ENCODE peak calls at places on chromosomes 1 and 21, in nine cellular contexts. M is sigmoid colon, D is GM12878, T is gastrocnemius medialis, L is stomach, K is AG04449, C is chondrocyte, W is progenitor cell of endocrine pancreas, A is SK-N-SH. R is an unnamed sample.

GRCh38 chr1:229253170-229253974 is 17.5 kb upstream of the RAB4A start:
- DNase-seq in M (no peak), D (no peak), T (no peak), L (no peak), K (no peak), C (no peak), W (peak), A (peak), R (no peak)

GRCh38 chr1:93814059-93814794 is 64.8 kb downstream of the DNTTIP2 start:
- DNase-seq in M (peak), D (peak), T (peak), L (peak), K (no peak), C (no peak), W (peak), A (peak), R (peak)

GRCh38 chr21:35423694-35424093 is 374.6 kb upstream of the RUNX1 start:
- DNase-seq in M (no peak), D (no peak), T (no peak), L (no peak), K (peak), C (no peak), W (no peak), A (no peak), R (no peak)

GRCh38 chr1:66303646-66304045 is 230.3 kb upstream of the SGIP1 start:
- DNase-seq in M (no peak), D (no peak), T (peak), L (no peak), K (no peak), C (no peak), W (no peak), A (no peak), R (no peak)

GRCh38 chr1:24899581-24900485 is 30.2 kb downstream of the RUNX3 start:
- DNase-seq in M (no peak), D (no peak), T (no peak), L (no peak), K (no peak), C (peak), W (no peak), A (no peak), R (peak)

GRCh38 chr1:165900576-165901380 is 73.4 kb downstream of the UCK2 start:
- DNase-seq in M (no peak), D (no peak), T (no peak), L (peak), K (no peak), C (no peak), W (no peak), A (no peak), R (no peak)

GRCh38 chr1:179058343-179059184 is 23.3 kb upstream of the TOR3A start:
- DNase-seq in M (no peak), D (no peak), T (no peak), L (no peak), K (peak), C (no peak), W (no peak), A (no peak), R (no peak)

GRCh38 chr1:32830092-32830852 is 12.8 kb downstream of the S100PBP start:
- DNase-seq in M (no peak), D (no peak), T (no peak), L (no peak), K (no peak), C (no peak), W (no peak), A (no peak), R (no peak)

GRCh38 chr1:18549131-18549530 is 68.4 kb downstream of the KLHDC7A start:
- DNase-seq in M (no peak), D (no peak), T (no peak), L (no peak), K (no peak), C (no peak), W (no peak), A (no peak), R (no peak)

GRCh38 chr1:214372092-214372491 is 91.1 kb downstream of the SMYD2 start:
- DNase-seq in M (no peak), D (no peak), T (no peak), L (no peak), K (no peak), C (no peak), W (no peak), A (no peak), R (no peak)

GRCh38 chr1:39735731-39736130 is 3.0 kb upstream of the PPIE start:
- DNase-seq in M (no peak), D (no peak), T (no peak), L (no peak), K (no peak), C (no peak), W (no peak), A (no peak), R (no peak)

GRCh38 chr1:95233321-95233736 is 681 bp upstream of the RWDD3 start:
- DNase-seq in M (peak), D (no peak), T (peak), L (peak), K (no peak), C (no peak), W (no peak), A (peak), R (no peak)

GRCh38 chr21:45418301-45419071 is 13.5 kb downstream of the COL18A1 start:
- DNase-seq in M (peak), D (no peak), T (no peak), L (no peak), K (no peak), C (peak), W (no peak), A (no peak), R (no peak)

GRCh38 chr1:157404063-157404501 is 148.2 kb downstream of the FCRL5 start:
- DNase-seq in M (no peak), D (no peak), T (no peak), L (no peak), K (no peak), C (no peak), W (no peak), A (no peak), R (no peak)

GRCh38 chr1:51518730-51519047 is 377 bp downstream of the EPS15 start:
- DNase-seq in M (peak), D (no peak), T (no peak), L (peak), K (no peak), C (no peak), W (no peak), A (peak), R (no peak)

GRCh38 chr1:210123383-210123782 is 109.2 kb upstream of the SERTAD4 start:
- DNase-seq in M (no peak), D (no peak), T (no peak), L (no peak), K (no peak), C (no peak), W (no peak), A (peak), R (no peak)

GRCh38 chr1:159161719-159162026 is 9.7 kb upstream of the CADM3 start:
- DNase-seq in M (no peak), D (no peak), T (no peak), L (no peak), K (no peak), C (no peak), W (no peak), A (no peak), R (no peak)

GRCh38 chr1:196403803-196404690 is 204.2 kb downstream of the KCNT2 start:
- DNase-seq in M (no peak), D (no peak), T (no peak), L (no peak), K (no peak), C (no peak), W (no peak), A (no peak), R (no peak)

DNA sequence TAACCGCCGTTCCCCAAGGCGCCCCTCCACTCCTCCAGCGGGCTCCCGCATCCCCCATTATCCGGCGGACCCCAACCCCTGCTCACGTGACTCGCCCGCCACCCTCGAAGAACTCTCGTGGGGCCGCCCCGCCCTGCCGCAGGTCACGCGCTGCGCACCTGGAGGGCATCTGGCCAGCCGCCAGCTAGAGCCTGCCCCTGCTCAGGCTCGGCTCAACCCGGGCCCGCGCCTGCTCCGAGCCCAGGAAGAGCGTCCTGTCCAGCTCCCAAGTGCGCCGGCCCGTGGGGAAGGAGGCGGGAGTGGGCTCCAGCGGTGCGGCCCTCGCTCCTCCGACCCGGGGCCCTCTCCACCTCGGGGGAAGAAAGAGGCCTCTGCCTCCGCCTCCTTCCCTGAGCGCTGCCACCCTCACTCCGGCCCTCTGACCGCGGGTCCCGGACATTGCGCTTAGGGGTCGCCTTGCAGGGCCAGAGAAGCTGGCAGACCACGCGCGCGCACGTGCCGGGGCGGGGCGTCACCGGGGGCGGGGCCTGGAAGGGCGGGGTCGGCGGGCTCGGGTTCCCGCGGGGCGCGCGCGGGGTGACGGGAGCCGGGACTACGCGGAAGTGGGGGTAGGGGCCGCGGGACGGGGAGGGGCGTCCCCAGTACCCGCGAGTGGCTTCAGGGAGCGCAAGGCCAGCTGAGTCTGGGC is 28.4 kb downstream of the HMGN2 start:
- DNase-seq in M (peak), D (peak), T (peak), L (peak), K (no peak), C (peak), W (peak), A (peak), R (peak)
- TF ChIP-seq CTCF in M (no peak), D (no peak), T (no peak), L (no peak), K (no peak), C (peak), W (peak), A (no peak), R (no peak)

GRCh38 chr1:200634449-200635122 is 14.0 kb upstream of the KIF14 start:
- DNase-seq in M (no peak), D (no peak), T (no peak), L (no peak), K (no peak), C (no peak), W (no peak), A (no peak), R (no peak)
- TF ChIP-seq CTCF in M (no peak), D (no peak), T (no peak), L (no peak), K (no peak), C (peak), W (peak), A (peak), R (no peak)

GRCh38 chr1:48450505-48450904 is 21.5 kb downstream of the SPATA6 start:
- DNase-seq in M (no peak), D (no peak), T (no peak), L (no peak), K (no peak), C (no peak), W (no peak), A (no peak), R (no peak)
- TF ChIP-seq CTCF in M (no peak), D (no peak), T (no peak), L (no peak), K (no peak), C (peak), W (no peak), A (peak), R (peak)

DNA sequence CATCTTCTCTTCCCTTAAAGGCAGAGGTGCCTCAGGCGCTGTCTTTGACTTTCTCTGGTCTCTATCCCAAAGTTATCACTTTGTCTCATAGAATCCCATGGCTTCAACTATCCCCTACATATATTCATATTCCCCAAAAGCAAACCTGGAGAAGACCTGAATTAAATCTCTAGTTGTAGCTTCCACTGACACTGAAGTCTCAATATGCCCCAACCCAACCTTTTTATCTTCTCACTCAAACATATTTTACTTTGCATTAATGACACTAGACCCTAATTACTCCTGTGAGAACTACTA is 354.5 kb upstream of the DUSP10 start:
- DNase-seq in M (no peak), D (no peak), T (no peak), L (no peak), K (no peak), C (no peak), W (no peak), A (no peak), R (no peak)
- TF ChIP-seq CTCF in M (no peak), D (no peak), T (no peak), L (no peak), K (no peak), C (peak), W (no peak), A (no peak), R (no peak)

DNA sequence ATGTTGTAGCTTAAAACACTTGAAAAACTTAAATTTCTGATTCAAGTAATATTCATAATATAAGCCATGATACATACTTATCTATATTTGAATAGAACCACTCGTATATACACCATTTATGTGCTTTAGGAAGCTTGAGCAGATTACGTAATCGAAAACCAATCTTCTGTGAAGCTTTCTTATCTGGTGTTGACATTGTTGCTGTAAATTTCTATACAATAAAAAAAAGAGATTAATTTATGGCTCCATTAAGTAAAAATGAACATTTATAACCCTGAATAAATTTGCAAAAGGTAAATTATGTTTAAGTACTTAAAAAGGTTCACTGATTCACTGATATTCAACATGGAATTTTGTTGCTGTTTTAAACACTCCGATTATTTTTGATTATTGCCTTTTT is 21.4 kb downstream of the LIN9 start:
- DNase-seq in M (no peak), D (no peak), T (no peak), L (no peak), K (no peak), C (no peak), W (no peak), A (no peak), R (no peak)
- TF ChIP-seq CTCF in M (no peak), D (no peak), T (no peak), L (no peak), K (no peak), C (no peak), W (no peak), A (no peak), R (no peak)

GRCh38 chr1:154911691-154912550 is 24.6 kb downstream of the PMVK start:
- DNase-seq in M (peak), D (no peak), T (no peak), L (no peak), K (no peak), C (peak), W (no peak), A (no peak), R (no peak)

GRCh38 chr1:154910851-154911250 is 25.7 kb downstream of the PMVK start:
- DNase-seq in M (peak), D (no peak), T (no peak), L (no peak), K (no peak), C (peak), W (no peak), A (no peak), R (no peak)

GRCh38 chr1:154908937-154909336 is 27.6 kb downstream of the PMVK start:
- DNase-seq in M (no peak), D (no peak), T (no peak), L (no peak), K (no peak), C (no peak), W (no peak), A (no peak), R (no peak)

GRCh38 chr1:154902920-154903566 is 33.0 kb upstream of the KCNN3 start:
- DNase-seq in M (no peak), D (no peak), T (no peak), L (no peak), K (no peak), C (no peak), W (no peak), A (no peak), R (no peak)

DNA sequence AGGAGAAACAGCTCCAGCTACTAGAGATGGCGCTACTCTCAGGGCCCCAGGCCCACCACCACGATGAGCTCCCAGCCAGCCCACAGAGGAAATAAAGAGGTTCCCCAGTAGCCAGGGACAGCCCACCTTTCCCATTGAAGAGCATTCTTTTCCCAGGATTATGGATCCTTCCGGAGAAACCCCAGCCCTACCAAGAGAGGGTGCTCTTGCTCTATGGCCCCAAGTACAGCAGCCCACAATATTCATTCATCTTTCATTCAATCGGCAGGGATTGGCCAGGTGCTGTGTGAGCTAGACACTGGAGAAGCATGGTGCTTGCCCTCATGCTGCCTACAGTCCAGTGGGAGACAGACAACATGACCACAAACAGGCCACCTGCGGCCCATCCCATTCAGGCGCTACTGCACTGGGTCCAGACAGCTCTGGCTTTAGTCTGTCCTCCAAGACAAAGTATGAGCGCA is 29.9 kb downstream of the PMVK start:
- DNase-seq in M (peak), D (no peak), T (no peak), L (peak), K (no peak), C (peak), W (no peak), A (no peak), R (no peak)
- TF ChIP-seq CTCF in M (peak), D (peak), T (peak), L (peak), K (peak), C (peak), W (no peak), A (peak), R (no peak)

GRCh38 chr1:7207875-7208646 is 422.8 kb downstream of the CAMTA1 start:
- DNase-seq in M (no peak), D (no peak), T (no peak), L (peak), K (no peak), C (no peak), W (peak), A (peak), R (no peak)
- TF ChIP-seq CTCF in M (peak), D (peak), T (peak), L (peak), K (peak), C (peak), W (peak), A (peak), R (peak)

GRCh38 chr1:116712510-116712909 is 41.7 kb upstream of the CD2 start:
- DNase-seq in M (no peak), D (no peak), T (no peak), L (no peak), K (no peak), C (no peak), W (no peak), A (no peak), R (no peak)

GRCh38 chr1:116710326-116711060 is 43.0 kb upstream of the IGSF3 start:
- DNase-seq in M (no peak), D (no peak), T (no peak), L (no peak), K (no peak), C (no peak), W (no peak), A (no peak), R (no peak)

GRCh38 chr1:116708255-116708900 is 40.8 kb upstream of the IGSF3 start:
- DNase-seq in M (no peak), D (no peak), T (no peak), L (no peak), K (no peak), C (no peak), W (no peak), A (peak), R (no peak)

GRCh38 chr1:116711061-116711582 is 43.1 kb upstream of the CD2 start:
- DNase-seq in M (no peak), D (no peak), T (no peak), L (no peak), K (no peak), C (no peak), W (no peak), A (peak), R (no peak)

GRCh38 chr1:116709666-116710167 is 42.2 kb upstream of the IGSF3 start:
- DNase-seq in M (no peak), D (no peak), T (no peak), L (no peak), K (no peak), C (no peak), W (no peak), A (no peak), R (no peak)
- TF ChIP-seq CTCF in M (no peak), D (no peak), T (no peak), L (no peak), K (no peak), C (no peak), W (no peak), A (no peak), R (no peak)

R was measured in osteocyte.